ENCODE peak calls at places on chromosome 13, in ten cellular contexts. Z is brain microvascular endothelial cell, I is heart left ventricle, X is left cardiac atrium, G is COR-L47, R is IMR-90, Y is hypothalamus, L is neuronal stem cell, A is Calu3, Q is WTC11. U is an unnamed sample.

GRCh38 chr13:36125841-36126240 is 5.3 kb downstream of the DCLK1 start:
- DNase-seq in Z (no peak), I (no peak), X (no peak), G (no peak), R (no peak), Y (no peak), L (no peak), A (no peak), Q (no peak), U (no peak)

GRCh38 chr13:86608739-86609138 is 809.5 kb upstream of the SLITRK6 start:
- DNase-seq in Z (no peak), I (no peak), X (no peak), G (no peak), R (no peak), Y (no peak), L (no peak), A (no peak), Q (no peak), U (no peak)

GRCh38 chr13:44305845-44306244 is 67.8 kb upstream of the SERP2 start:
- DNase-seq in Z (no peak), I (no peak), X (no peak), G (peak; percentile 35), R (peak; percentile 67), Y (no peak), L (peak; percentile 6), A (no peak), Q (no peak), U (no peak)

GRCh38 chr13:66618702-66619101 is 611.4 kb downstream of the PCDH9 start:
- DNase-seq in Z (no peak), I (no peak), X (no peak), G (no peak), R (peak; percentile 63), Y (no peak), L (no peak), A (no peak), Q (no peak), U (no peak)

GRCh38 chr13:94408300-94409036 is 71.0 kb downstream of the DCT start:
- DNase-seq in Z (no peak), I (no peak), X (no peak), G (no peak), R (no peak), Y (no peak), L (no peak), A (no peak), Q (no peak), U (no peak)

GRCh38 chr13:50521750-50522149 is 321.7 kb downstream of the DLEU7 start:
- DNase-seq in Z (no peak), I (no peak), X (no peak), G (no peak), R (peak; percentile 30), Y (no peak), L (no peak), A (no peak), Q (no peak), U (no peak)

GRCh38 chr13:96817336-96817941 is 176.8 kb downstream of the OXGR1 start:
- DNase-seq in Z (no peak), I (no peak), X (no peak), G (peak; percentile 14), R (peak; percentile 10), Y (no peak), L (peak; percentile 23), A (no peak), Q (no peak), U (no peak)

GRCh38 chr13:35953537-35954206 is 177.5 kb downstream of the DCLK1 start:
- DNase-seq in Z (peak; percentile 89), I (peak; percentile 76), X (peak; percentile 70), G (peak; percentile 98), R (peak; percentile 94), Y (peak; percentile 70), L (peak; percentile 69), A (peak; percentile 17), Q (peak; percentile 53), U (no peak)

GRCh38 chr13:71880753-71881541 is 13.9 kb upstream of the DACH1 start:
- DNase-seq in Z (peak; percentile 25), I (no peak), X (no peak), G (no peak), R (no peak), Y (no peak), L (no peak), A (no peak), Q (no peak), U (no peak)

GRCh38 chr13:21015284-21015683 is 46.1 kb downstream of the LATS2 start:
- DNase-seq in Z (no peak), I (no peak), X (no peak), G (no peak), R (peak; percentile 66), Y (no peak), L (no peak), A (no peak), Q (no peak), U (no peak)

GRCh38 chr13:75319244-75319643 is 162.7 kb downstream of the TBC1D4 start:
- DNase-seq in Z (peak; percentile 31), I (no peak), X (no peak), G (no peak), R (peak; percentile 63), Y (no peak), L (no peak), A (no peak), Q (no peak), U (no peak)

U was measured in amygdala.